ENCODE peak calls at places on chromosome 3, in six cellular contexts. R is AG04450, P is progenitor cell of endocrine pancreas, X is activated B cell treated with CpG ODN at 0.5 μM for 24 hours, J is GM13976, S is AG09309. O is an unnamed sample.

GRCh38 chr3:160444411-160444810 is 5.2 kb downstream of the TRIM59 start:
- DNase-seq in R (no peak), P (no peak), X (no peak), J (no peak), S (no peak), O (no peak)

GRCh38 chr3:142209655-142210054 is 15.7 kb downstream of the GK5 start:
- DNase-seq in R (no peak), P (no peak), X (no peak), J (no peak), S (peak; percentile 61), O (no peak)

GRCh38 chr3:190116551-190117067 is 4.1 kb downstream of the P3H2 start:
- DNase-seq in R (no peak), P (no peak), X (no peak), J (no peak), S (no peak), O (no peak)

GRCh38 chr3:10245313-10245712 is 2.9 kb upstream of the TATDN2 start:
- DNase-seq in R (no peak), P (no peak), X (no peak), J (no peak), S (no peak), O (no peak)

GRCh38 chr3:9883676-9884554 is 3.9 kb upstream of the CIDEC start:
- DNase-seq in R (no peak), P (no peak), X (no peak), J (no peak), S (peak; percentile 37), O (no peak)

GRCh38 chr3:184756151-184756681 is 44.4 kb upstream of the MAGEF1 start:
- DNase-seq in R (no peak), P (no peak), X (no peak), J (no peak), S (no peak), O (no peak)

GRCh38 chr3:74269689-74270088 is 344.8 kb downstream of the CNTN3 start:
- DNase-seq in R (no peak), P (no peak), X (no peak), J (no peak), S (no peak), O (no peak)

GRCh38 chr3:27560484-27561056 is 76.4 kb upstream of the SLC4A7 start:
- DNase-seq in R (no peak), P (no peak), X (no peak), J (no peak), S (no peak), O (no peak)

GRCh38 chr3:75042941-75043340 is 428.5 kb upstream of the CNTN3 start:
- DNase-seq in R (no peak), P (no peak), X (no peak), J (no peak), S (no peak), O (no peak)

GRCh38 chr3:153903430-153903829 is 217.8 kb upstream of the ARHGEF26 start:
- DNase-seq in R (no peak), P (no peak), X (no peak), J (no peak), S (no peak), O (no peak)
- TF ChIP-seq CTCF in R (no peak), P (no peak), X (no peak), J (no peak), S (no peak), O (no peak)

DNA sequence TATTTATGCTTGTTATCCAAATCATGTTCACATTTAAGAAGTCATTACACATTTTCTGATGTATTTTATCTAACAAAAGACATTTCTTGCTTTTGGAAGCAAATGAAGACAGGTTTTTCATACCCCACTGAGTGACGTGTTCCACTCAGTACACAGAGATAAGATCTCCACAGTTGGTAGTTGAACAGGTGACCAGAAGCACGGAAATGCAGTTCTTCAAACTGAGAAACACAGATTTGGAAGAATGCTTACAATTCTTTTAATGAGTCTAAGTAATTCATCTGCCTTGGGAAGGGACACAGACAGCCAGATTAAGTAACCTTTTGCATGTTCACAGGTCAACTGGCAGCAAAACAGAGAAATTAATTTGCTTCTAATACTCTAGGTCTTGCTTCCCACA is 23.1 kb downstream of the PTX3 start:
- DNase-seq in R (no peak), P (no peak), X (no peak), J (no peak), S (no peak), O (no peak)
- TF ChIP-seq CTCF in R (no peak), P (no peak), X (no peak), J (no peak), S (no peak), O (no peak)

GRCh38 chr3:155889952-155890351 is 19.5 kb downstream of the GMPS start:
- DNase-seq in R (no peak), P (no peak), X (no peak), J (no peak), S (no peak), O (no peak)
- TF ChIP-seq CTCF in R (no peak), P (no peak), X (no peak), J (no peak), S (no peak), O (no peak)

DNA sequence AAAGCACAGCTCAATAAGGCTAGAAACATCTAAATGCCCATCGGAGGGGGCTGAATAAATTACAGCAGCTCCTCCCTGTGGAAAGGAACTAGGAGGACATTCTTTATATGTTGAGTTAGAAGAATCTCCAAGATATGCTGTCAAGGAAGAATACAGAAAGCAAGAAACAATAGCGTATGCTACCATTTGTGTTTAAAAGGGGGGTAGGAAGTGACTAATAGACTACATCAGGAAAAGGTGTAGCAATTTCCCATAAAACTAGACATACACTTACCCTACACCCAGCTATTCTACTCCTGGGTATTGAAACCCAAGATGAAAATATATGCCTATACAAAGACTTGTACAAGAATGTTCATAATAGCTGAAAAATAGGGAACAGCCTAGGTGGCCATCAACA is 21.6 kb downstream of the SEC61A1 start:
- DNase-seq in R (no peak), P (no peak), X (no peak), J (no peak), S (no peak), O (no peak)
- TF ChIP-seq CTCF in R (no peak), P (no peak), X (no peak), J (no peak), S (no peak), O (no peak)

GRCh38 chr3:78204977-78205376 is 1165.1 kb downstream of the ROBO2 start:
- DNase-seq in R (peak; percentile 10), P (no peak), X (no peak), J (no peak), S (peak; percentile 42), O (no peak)
- TF ChIP-seq CTCF in R (peak; percentile 24), P (no peak), X (no peak), J (no peak), S (peak; percentile 28), O (peak; percentile 19)

GRCh38 chr3:52373676-52374075 is 57.6 kb downstream of the DNAH1 start:
- DNase-seq in R (no peak), P (no peak), X (no peak), J (no peak), S (no peak), O (no peak)

GRCh38 chr3:52372822-52373504 is 56.8 kb downstream of the DNAH1 start:
- DNase-seq in R (no peak), P (no peak), X (peak; percentile 69), J (peak; percentile 63), S (no peak), O (no peak)

GRCh38 chr3:52379610-52380009 is 63.5 kb downstream of the DNAH1 start:
- DNase-seq in R (no peak), P (no peak), X (no peak), J (no peak), S (no peak), O (no peak)

GRCh38 chr3:52380023-52380422 is 63.9 kb downstream of the DNAH1 start:
- DNase-seq in R (no peak), P (no peak), X (no peak), J (no peak), S (no peak), O (no peak)

DNA sequence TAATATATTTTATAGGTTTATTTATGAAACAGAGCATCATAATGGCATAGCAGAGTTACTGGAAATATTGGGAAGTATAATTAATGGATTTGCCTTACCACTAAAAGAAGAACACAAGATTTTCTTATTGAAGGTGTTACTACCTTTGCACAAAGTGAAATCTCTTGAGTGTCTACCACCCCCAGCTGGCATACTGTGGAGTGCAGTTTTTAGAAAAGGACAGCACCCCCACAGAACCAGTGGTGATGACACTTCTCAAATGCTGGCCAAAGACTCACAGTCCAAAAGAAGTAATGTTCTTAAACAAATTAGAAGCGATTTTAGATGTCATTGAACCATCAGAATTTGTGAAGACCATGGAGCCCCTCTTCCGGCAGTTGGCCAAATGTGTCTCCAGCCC is 58.1 kb downstream of the DNAH1 start:
- DNase-seq in R (no peak), P (no peak), X (no peak), J (no peak), S (no peak), O (no peak)
- TF ChIP-seq CTCF in R (no peak), P (no peak), X (no peak), J (no peak), S (no peak), O (no peak)

GRCh38 chr3:173993299-173993698 is 595.8 kb downstream of the NLGN1 start:
- DNase-seq in R (no peak), P (no peak), X (no peak), J (peak; percentile 1), S (peak; percentile 67), O (no peak)
- TF ChIP-seq CTCF in R (peak; percentile 43), P (peak; percentile 36), X (no peak), J (no peak), S (peak; percentile 45), O (peak; percentile 33)

DNA sequence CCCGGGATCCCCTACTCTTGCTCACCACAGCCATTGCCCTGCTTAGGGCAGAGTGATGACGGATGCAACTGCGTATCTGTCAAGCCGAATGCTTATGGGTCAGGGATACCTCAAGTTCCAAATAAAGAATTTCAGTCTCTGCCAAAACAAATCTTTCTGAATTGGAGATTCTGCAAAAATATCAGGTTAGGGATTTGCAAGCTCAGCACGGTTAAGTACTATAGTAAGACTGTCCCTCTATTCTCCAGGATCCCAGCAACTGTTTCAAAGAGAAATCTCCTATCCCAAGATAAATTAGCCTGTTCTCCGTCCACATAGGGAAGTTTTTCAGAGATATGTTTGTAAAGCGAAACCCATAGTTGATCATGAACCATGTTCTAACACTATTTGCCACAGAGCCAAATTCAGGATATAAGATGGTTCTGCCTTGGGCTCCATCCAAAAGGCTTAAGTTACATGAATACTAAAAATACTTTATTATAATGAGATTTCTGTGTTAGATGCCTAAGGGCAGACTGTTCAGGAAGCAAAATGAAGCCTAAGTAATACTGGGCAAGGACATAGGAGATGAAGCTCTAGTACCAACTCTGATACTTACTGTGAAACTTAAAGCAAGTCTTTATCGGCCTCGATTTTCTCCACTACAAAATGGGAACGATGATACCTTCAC is 100.1 kb upstream of the LPP start:
- DNase-seq in R (no peak), P (no peak), X (no peak), J (no peak), S (no peak), O (no peak)
- TF ChIP-seq CTCF in R (no peak), P (no peak), X (no peak), J (no peak), S (no peak), O (no peak)

GRCh38 chr3:112512320-112512719 is 13.0 kb upstream of the BTLA start:
- DNase-seq in R (no peak), P (no peak), X (no peak), J (no peak), S (no peak), O (no peak)

GRCh38 chr3:112519424-112520001 is 20.2 kb upstream of the BTLA start:
- DNase-seq in R (peak; percentile 50), P (no peak), X (no peak), J (peak; percentile 54), S (peak; percentile 27), O (no peak)

GRCh38 chr3:112508860-112509259 is 9.6 kb upstream of the BTLA start:
- DNase-seq in R (no peak), P (no peak), X (no peak), J (no peak), S (no peak), O (no peak)

GRCh38 chr3:112514527-112515128 is 15.4 kb upstream of the BTLA start:
- DNase-seq in R (no peak), P (no peak), X (no peak), J (peak; percentile 37), S (no peak), O (no peak)
- TF ChIP-seq CTCF in R (no peak), P (no peak), X (no peak), J (no peak), S (no peak), O (no peak)